ENCODE peak calls at places on chromosome X, in six cellular contexts. F, U, J, N, C and I are unnamed samples.
A peak's percentile ranks its signal among the peaks of the same experiment; 100 is the strongest.

GRCh38 chrX:146602246-146602645 is 207.3 kb upstream of the CXorf51B start:
- DNase-seq in F (no peak), U (no peak), J (no peak), N (no peak), C (no peak), I (no peak)

GRCh38 chrX:42739258-42739657 is 38.7 kb downstream of the PPP1R2C start:
- DNase-seq in F (no peak), U (no peak), J (no peak), N (no peak), C (no peak), I (no peak)

GRCh38 chrX:107117993-107118321 is 665 bp downstream of the RBM41 start:
- DNase-seq in F (no peak), U (no peak), J (no peak), N (no peak), C (no peak), I (no peak)

GRCh38 chrX:138794285-138794684 is 82.8 kb upstream of the FGF13 start:
- DNase-seq in F (no peak), U (no peak), J (no peak), N (no peak), C (no peak), I (no peak)

GRCh38 chrX:572490-573124 is 58.0 kb upstream of the SHOX start:
- DNase-seq in F (no peak), U (no peak), J (no peak), N (no peak), C (no peak), I (no peak)

GRCh38 chrX:115018040-115018647 is 728 bp upstream of the IL13RA2 start:
- DNase-seq in F (no peak), U (no peak), J (no peak), N (no peak), C (peak; percentile 2), I (no peak)

GRCh38 chrX:26922278-26922677 is 540.9 kb downstream of the PPP4R3C start:
- DNase-seq in F (no peak), U (no peak), J (no peak), N (no peak), C (no peak), I (no peak)

GRCh38 chrX:141405486-141405877 is 163.2 kb upstream of the SPANXC start:
- DNase-seq in F (no peak), U (no peak), J (no peak), N (no peak), C (no peak), I (no peak)

GRCh38 chrX:14591976-14592375 is 62.6 kb downstream of the GLRA2 start:
- DNase-seq in F (no peak), U (no peak), J (no peak), N (no peak), C (no peak), I (no peak)

GRCh38 chrX:41922694-41923171 is 621 bp downstream of the CASK start:
- DNase-seq in F (peak; percentile 33), U (no peak), J (no peak), N (no peak), C (peak; percentile 22), I (no peak)

GRCh38 chrX:131262738-131263679 is 26.1 kb downstream of the IGSF1 start:
- DNase-seq in F (no peak), U (no peak), J (no peak), N (no peak), C (peak; percentile 22), I (no peak)

GRCh38 chrX:12917753-12918152 is 11.3 kb downstream of the TLR8 start:
- DNase-seq in F (no peak), U (no peak), J (no peak), N (no peak), C (no peak), I (no peak)

GRCh38 chrX:38426785-38427184 is 74.4 kb downstream of the OTC start:
- DNase-seq in F (no peak), U (no peak), J (no peak), N (no peak), C (no peak), I (no peak)

GRCh38 chrX:120485562-120486520 is 16.7 kb upstream of the LAMP2 start:
- DNase-seq in F (peak; percentile 62), U (peak; percentile 27), J (peak; percentile 64), N (peak; percentile 31), C (peak; percentile 62), I (peak; percentile 56)

GRCh38 chrX:125094901-125095300 is 224.8 kb upstream of the TEX13C start:
- DNase-seq in F (no peak), U (no peak), J (no peak), N (no peak), C (no peak), I (no peak)

GRCh38 chrX:123481908-123482873 is 250.7 kb downstream of the THOC2 start:
- DNase-seq in F (no peak), U (no peak), J (no peak), N (no peak), C (no peak), I (no peak)